ENCODE peak calls at places on chromosome 7, in six cellular contexts. One of them, this sample, is unnamed.
A peak's percentile ranks its signal among the peaks of the same experiment; 100 is the strongest.

GRCh38 chr7:149238051-149238450 is 1.4 kb upstream of the ZNF212 start:
- DNase-seq in pancreas: no peak
- DNase-seq in IMR-90: peak; percentile 37
- DNase-seq in nephron progenitor cell: no peak
- DNase-seq in HTR-8/SVneo: no peak
- DNase-seq in RCC 7860: peak; percentile 96
- DNase-seq in this sample: no peak

GRCh38 chr7:152574892-152575511 is 100.9 kb downstream of the XRCC2 start:
- DNase-seq in IMR-90: no peak
- DNase-seq in HTR-8/SVneo: no peak
- DNase-seq in nephron progenitor cell: peak; percentile 16
- DNase-seq in pancreas: no peak
- DNase-seq in RCC 7860: no peak
- DNase-seq in this sample: no peak

GRCh38 chr7:103870664-103871063 is 118.8 kb downstream of the RELN start:
- DNase-seq in RCC 7860: no peak
- DNase-seq in nephron progenitor cell: no peak
- DNase-seq in IMR-90: no peak
- DNase-seq in pancreas: no peak
- DNase-seq in HTR-8/SVneo: no peak
- DNase-seq in this sample: no peak

GRCh38 chr7:81007053-81007452 is 88.2 kb upstream of the SEMA3C start:
- DNase-seq in HTR-8/SVneo: no peak
- DNase-seq in pancreas: no peak
- DNase-seq in IMR-90: no peak
- DNase-seq in nephron progenitor cell: no peak
- DNase-seq in RCC 7860: no peak
- DNase-seq in this sample: no peak

GRCh38 chr7:28808786-28809533 is 149.2 kb downstream of the TRIL start:
- DNase-seq in IMR-90: peak; percentile 69
- DNase-seq in pancreas: no peak
- DNase-seq in nephron progenitor cell: no peak
- DNase-seq in HTR-8/SVneo: no peak
- DNase-seq in RCC 7860: peak; percentile 74
- DNase-seq in this sample: peak; percentile 79

GRCh38 chr7:158001621-158002320 is 585.9 kb downstream of the PTPRN2 start:
- DNase-seq in HTR-8/SVneo: no peak
- DNase-seq in IMR-90: no peak
- DNase-seq in pancreas: no peak
- DNase-seq in nephron progenitor cell: no peak
- DNase-seq in RCC 7860: no peak
- DNase-seq in this sample: peak; percentile 67

GRCh38 chr7:24812313-24812945 is 55.2 kb upstream of the GSDME start:
- DNase-seq in RCC 7860: peak; percentile 39
- DNase-seq in pancreas: no peak
- DNase-seq in HTR-8/SVneo: peak; percentile 51
- DNase-seq in IMR-90: peak; percentile 36
- DNase-seq in nephron progenitor cell: peak; percentile 67
- DNase-seq in this sample: peak; percentile 56

GRCh38 chr7:42198974-42199668 is 37.9 kb downstream of the GLI3 start:
- DNase-seq in nephron progenitor cell: no peak
- DNase-seq in pancreas: no peak
- DNase-seq in HTR-8/SVneo: no peak
- DNase-seq in RCC 7860: no peak
- DNase-seq in IMR-90: no peak
- DNase-seq in this sample: no peak

GRCh38 chr7:22372863-22373262 is 15.9 kb upstream of the RAPGEF5 start:
- DNase-seq in pancreas: peak; percentile 36
- DNase-seq in HTR-8/SVneo: no peak
- DNase-seq in RCC 7860: no peak
- DNase-seq in nephron progenitor cell: no peak
- DNase-seq in IMR-90: no peak
- DNase-seq in this sample: no peak

GRCh38 chr7:17640730-17641377 is 299.4 kb downstream of the SNX13 start:
- DNase-seq in HTR-8/SVneo: peak; percentile 21
- DNase-seq in RCC 7860: peak; percentile 31
- DNase-seq in nephron progenitor cell: peak; percentile 34
- DNase-seq in IMR-90: peak; percentile 31
- DNase-seq in pancreas: no peak
- DNase-seq in this sample: no peak

GRCh38 chr7:81584667-81585066 is 185.2 kb downstream of the HGF start:
- DNase-seq in HTR-8/SVneo: no peak
- DNase-seq in nephron progenitor cell: no peak
- DNase-seq in RCC 7860: no peak
- DNase-seq in IMR-90: no peak
- DNase-seq in pancreas: no peak
- DNase-seq in this sample: no peak

GRCh38 chr7:101722247-101722646 is 93.2 kb upstream of the MYL10 start:
- DNase-seq in HTR-8/SVneo: no peak
- DNase-seq in nephron progenitor cell: no peak
- DNase-seq in pancreas: no peak
- DNase-seq in RCC 7860: no peak
- DNase-seq in IMR-90: peak; percentile 63
- DNase-seq in this sample: no peak

GRCh38 chr7:55251911-55252310 is 113.2 kb upstream of the LANCL2 start:
- DNase-seq in RCC 7860: no peak
- DNase-seq in IMR-90: no peak
- DNase-seq in HTR-8/SVneo: no peak
- DNase-seq in nephron progenitor cell: no peak
- DNase-seq in pancreas: no peak
- DNase-seq in this sample: no peak

GRCh38 chr7:69849268-69849667 is 251.0 kb downstream of the AUTS2 start:
- DNase-seq in nephron progenitor cell: no peak
- DNase-seq in pancreas: no peak
- DNase-seq in RCC 7860: no peak
- DNase-seq in IMR-90: no peak
- DNase-seq in HTR-8/SVneo: no peak
- DNase-seq in this sample: no peak

GRCh38 chr7:132655071-132655761 is 78.9 kb upstream of the PLXNA4 start:
- DNase-seq in IMR-90: no peak
- DNase-seq in pancreas: peak; percentile 17
- DNase-seq in RCC 7860: no peak
- DNase-seq in nephron progenitor cell: peak; percentile 16
- DNase-seq in HTR-8/SVneo: peak; percentile 4
- DNase-seq in this sample: peak; percentile 56

GRCh38 chr7:34675749-34676374 is 17.8 kb downstream of the NPSR1 start:
- DNase-seq in IMR-90: no peak
- DNase-seq in HTR-8/SVneo: no peak
- DNase-seq in pancreas: no peak
- DNase-seq in nephron progenitor cell: peak; percentile 35
- DNase-seq in RCC 7860: no peak
- DNase-seq in this sample: no peak

GRCh38 chr7:47584128-47584865 is 2.4 kb upstream of the TNS3 start:
- DNase-seq in nephron progenitor cell: no peak
- DNase-seq in HTR-8/SVneo: no peak
- DNase-seq in IMR-90: no peak
- DNase-seq in pancreas: no peak
- DNase-seq in RCC 7860: no peak
- DNase-seq in this sample: no peak

This sample was measured in upper lobe of left lung.